ENCODE peak calls at places on chromosome 6, in four cellular contexts. E, D, L and U are unnamed samples.

GRCh38 chr6:104957301-104958177 is 632 bp downstream of the LIN28B start:
- DNase-seq in E (no peak), D (peak; percentile 41), L (no peak), U (peak; percentile 83)

GRCh38 chr6:99189823-99190721 is 159.4 kb downstream of the FAXC start:
- DNase-seq in E (no peak), D (no peak), L (no peak), U (no peak)

GRCh38 chr6:33700391-33701050 is 11.0 kb downstream of the UQCC2 start:
- DNase-seq in E (peak; percentile 82), D (peak; percentile 86), L (peak; percentile 87), U (peak; percentile 84)

GRCh38 chr6:88566746-88567534 is 396.5 kb downstream of the RNGTT start:
- DNase-seq in E (no peak), D (no peak), L (no peak), U (no peak)

GRCh38 chr6:117907600-117908245 is 659 bp downstream of the SLC35F1 start:
- DNase-seq in E (no peak), D (peak; percentile 58), L (no peak), U (peak; percentile 35)

GRCh38 chr6:83844170-83844569 is 9.0 kb upstream of the RIPPLY2 start:
- DNase-seq in E (no peak), D (no peak), L (no peak), U (no peak)

GRCh38 chr6:158418501-158418900 is 106.2 kb downstream of the TULP4 start:
- DNase-seq in E (no peak), D (no peak), L (no peak), U (no peak)

GRCh38 chr6:86937219-86938079 is at the start of gene HTR1E:
- DNase-seq in E (peak; percentile 79), D (peak; percentile 81), L (no peak), U (peak; percentile 79)

GRCh38 chr6:129672883-129673631 is 36.9 kb downstream of the ARHGAP18 start:
- DNase-seq in E (no peak), D (no peak), L (peak; percentile 44), U (no peak)

GRCh38 chr6:48032156-48032555 is 78.8 kb downstream of the PTCHD4 start:
- DNase-seq in E (no peak), D (no peak), L (no peak), U (peak; percentile 10)

GRCh38 chr6:127459231-127459641 is at the start of gene KIAA0408:
- DNase-seq in E (peak; percentile 62), D (peak; percentile 85), L (peak; percentile 12), U (no peak)

GRCh38 chr6:168533428-168533827 is 92.4 kb downstream of the SMOC2 start:
- DNase-seq in E (peak; percentile 55), D (no peak), L (no peak), U (no peak)

GRCh38 chr6:45759134-45759849 is 256.4 kb downstream of the CLIC5 start:
- DNase-seq in E (no peak), D (no peak), L (no peak), U (no peak)

GRCh38 chr6:13763740-13764381 is 50.5 kb downstream of the MCUR1 start:
- DNase-seq in E (no peak), D (no peak), L (no peak), U (no peak)

GRCh38 chr6:27867051-27867940 is 44.9 kb downstream of the OR2B2 start:
- DNase-seq in E (peak; percentile 82), D (peak; percentile 81), L (peak; percentile 81), U (no peak)

GRCh38 chr6:8006208-8006607 is 58.0 kb downstream of the BLOC1S5 start:
- DNase-seq in E (no peak), D (peak; percentile 7), L (peak; percentile 24), U (no peak)

GRCh38 chr6:144897441-144897921 is 612.3 kb downstream of the UTRN start:
- DNase-seq in E (no peak), D (no peak), L (no peak), U (peak; percentile 99)

GRCh38 chr6:130026859-130027258 is 8.5 kb downstream of the L3MBTL3 start:
- DNase-seq in E (no peak), D (no peak), L (no peak), U (no peak)

GRCh38 chr6:81962198-81962597 is 209.7 kb upstream of the TENT5A start:
- DNase-seq in E (no peak), D (no peak), L (no peak), U (no peak)

GRCh38 chr6:154487367-154488275 is 22.9 kb downstream of the CNKSR3 start:
- DNase-seq in E (no peak), D (no peak), L (no peak), U (no peak)

GRCh38 chr6:154488802-154489437 is 21.6 kb downstream of the CNKSR3 start:
- DNase-seq in E (no peak), D (no peak), L (no peak), U (no peak)

GRCh38 chr6:154491567-154492470 is 18.7 kb downstream of the CNKSR3 start:
- DNase-seq in E (no peak), D (no peak), L (no peak), U (peak; percentile 22)

GRCh38 chr6:154485784-154486183 is 24.7 kb downstream of the CNKSR3 start:
- DNase-seq in E (no peak), D (no peak), L (peak; percentile 87), U (no peak)

DNA sequence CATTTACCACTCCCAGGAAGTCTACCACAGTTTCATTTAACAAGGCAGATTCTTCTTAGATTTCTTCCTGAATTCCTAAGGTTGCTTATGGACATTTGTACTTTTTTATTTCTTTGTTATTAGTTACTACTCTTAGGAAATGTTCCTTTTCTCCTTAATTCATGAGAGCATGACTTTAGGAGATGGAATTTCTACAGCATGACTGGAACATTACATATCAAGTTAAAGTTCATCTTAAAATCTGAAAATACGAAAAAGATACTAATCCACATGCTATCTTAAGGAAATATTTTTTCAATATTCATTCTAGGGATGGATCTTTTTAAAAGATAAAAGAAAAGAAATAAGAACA is 22.2 kb downstream of the CNKSR3 start:
- DNase-seq in E (no peak), D (no peak), L (no peak), U (no peak)
- H3K9me3 ChIP-seq in E (no peaks in the 10 kb centered on the region), D (no peaks in the 10 kb centered on the region), L (no peaks in the 10 kb centered on the region), U (no peaks in the 10 kb centered on the region)

GRCh38 chr6:170208171-170208601 is 82.7 kb downstream of the DLL1 start:
- DNase-seq in E (peak; percentile 20), D (no peak), L (no peak), U (peak; percentile 3)
- H3K9me3 ChIP-seq in E (no peaks in the 10 kb centered on the region), D (no peaks in the 10 kb centered on the region), L (no peaks in the 10 kb centered on the region), U (no peaks in the 10 kb centered on the region)

GRCh38 chr6:30884521-30885480 is 482 bp downstream of the DDR1 start:
- DNase-seq in E (peak; percentile 43), D (peak; percentile 75), L (peak; percentile 40), U (peak; percentile 21)

GRCh38 chr6:30885481-30885998 is 1.2 kb downstream of the DDR1 start:
- DNase-seq in E (peak; percentile 48), D (peak; percentile 59), L (peak; percentile 72), U (no peak)

GRCh38 chr6:30882764-30883475 is 1.4 kb upstream of the DDR1 start:
- DNase-seq in E (peak; percentile 88), D (peak; percentile 34), L (peak; percentile 87), U (peak; percentile 35)

GRCh38 chr6:30883476-30883742 is 910 bp upstream of the DDR1 start:
- DNase-seq in E (no peak), D (no peak), L (no peak), U (no peak)

DNA sequence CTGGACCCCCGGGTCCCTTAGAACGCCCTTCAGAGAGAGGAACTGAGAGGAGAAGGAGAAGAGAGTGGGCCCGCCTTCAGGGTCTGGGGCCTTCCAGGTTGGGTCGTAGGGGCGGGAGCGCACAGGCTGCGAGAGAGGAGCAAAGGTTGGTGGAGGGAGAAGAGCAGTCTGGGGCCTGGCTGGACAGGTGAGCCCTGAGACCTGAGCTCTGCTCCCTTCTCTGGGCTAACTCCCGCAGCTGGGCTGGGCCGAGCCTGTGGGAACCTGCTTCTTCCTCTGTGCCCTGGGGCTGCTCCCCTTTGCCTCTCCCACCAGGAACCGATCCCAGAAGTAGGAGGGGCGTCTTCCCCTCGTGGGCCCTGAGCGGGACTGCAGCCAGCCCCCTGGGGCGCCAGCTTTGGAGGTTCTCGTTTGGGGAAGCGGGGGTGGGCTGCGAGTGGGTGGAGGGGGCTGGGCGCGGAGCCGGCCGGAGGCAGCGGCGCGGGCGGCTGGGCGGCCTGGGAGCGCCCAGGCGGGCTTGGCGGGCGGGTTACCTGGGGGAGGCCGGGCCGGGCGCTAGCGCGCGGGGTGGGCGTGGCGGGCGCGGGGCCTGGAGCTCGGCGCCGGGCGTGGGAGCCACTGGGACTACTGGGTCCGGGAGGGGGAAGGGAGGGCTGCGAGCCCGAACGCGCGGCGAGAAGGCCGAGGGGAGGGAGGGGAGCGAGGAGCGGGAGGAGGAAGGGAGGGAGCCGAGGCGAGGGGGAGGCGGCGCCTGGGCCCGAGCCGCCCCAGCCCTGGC is at the start of gene DDR1:
- DNase-seq in E (peak; percentile 89), D (peak; percentile 85), L (peak; percentile 75), U (peak; percentile 60)
- H3K9me3 ChIP-seq in E (no peaks in the 10 kb centered on the region), D (no peaks in the 10 kb centered on the region), L (no peaks in the 10 kb centered on the region), U (no peaks in the 10 kb centered on the region)

GRCh38 chr6:22830463-22830862 is 261.1 kb downstream of the HDGFL1 start:
- DNase-seq in E (no peak), D (no peak), L (no peak), U (no peak)

GRCh38 chr6:22827760-22828159 is 258.4 kb downstream of the HDGFL1 start:
- DNase-seq in E (no peak), D (no peak), L (no peak), U (no peak)

GRCh38 chr6:22828179-22829062 is 259.1 kb downstream of the HDGFL1 start:
- DNase-seq in E (no peak), D (peak; percentile 61), L (peak; percentile 69), U (peak; percentile 65)

GRCh38 chr6:22826961-22827360 is 257.6 kb downstream of the HDGFL1 start:
- DNase-seq in E (no peak), D (no peak), L (no peak), U (no peak)

GRCh38 chr6:22829070-22829469 is 259.7 kb downstream of the HDGFL1 start:
- DNase-seq in E (no peak), D (no peak), L (no peak), U (no peak)
- H3K9me3 ChIP-seq in E (no peaks in the 10 kb centered on the region), D (no peaks in the 10 kb centered on the region), L (no peaks in the 10 kb centered on the region), U (no peaks in the 10 kb centered on the region)